ENCODE peak calls at places on chromosomes 3 and 15, in five cellular contexts. One of them, this sample, is unnamed.

GRCh38 chr15:69484837-69485236 is 32.2 kb downstream of the RPLP1 start:
- DNase-seq in H9: no peak
- DNase-seq in activated CD8-positive, alpha-beta memory T cell treated with anti-CD3 and anti-CD28 coated beads for 48 hours: no peak
- DNase-seq in GDM1: no peak
- DNase-seq in activated gamma-delta T cell treated with Interleukin-2 at 50 U/mL for 16 hours: no peak
- DNase-seq in this sample: no peak

GRCh38 chr3:17730318-17730967 is 12.0 kb downstream of the TBC1D5 start:
- DNase-seq in H9: no peak
- DNase-seq in activated CD8-positive, alpha-beta memory T cell treated with anti-CD3 and anti-CD28 coated beads for 48 hours: no peak
- DNase-seq in GDM1: no peak
- DNase-seq in activated gamma-delta T cell treated with Interleukin-2 at 50 U/mL for 16 hours: no peak
- DNase-seq in this sample: no peak

GRCh38 chr3:130093741-130094391 is 12.2 kb downstream of the ALG1L2 start:
- DNase-seq in H9: peak
- DNase-seq in activated CD8-positive, alpha-beta memory T cell treated with anti-CD3 and anti-CD28 coated beads for 48 hours: no peak
- DNase-seq in GDM1: peak
- DNase-seq in activated gamma-delta T cell treated with Interleukin-2 at 50 U/mL for 16 hours: peak
- DNase-seq in this sample: no peak

GRCh38 chr3:136994772-136995516 is 37.2 kb downstream of the IL20RB start:
- DNase-seq in H9: no peak
- DNase-seq in activated CD8-positive, alpha-beta memory T cell treated with anti-CD3 and anti-CD28 coated beads for 48 hours: no peak
- DNase-seq in GDM1: no peak
- DNase-seq in activated gamma-delta T cell treated with Interleukin-2 at 50 U/mL for 16 hours: no peak
- DNase-seq in this sample: no peak

GRCh38 chr3:78497692-78498091 is 1270.1 kb downstream of the ROBO1 start:
- DNase-seq in H9: no peak
- DNase-seq in activated CD8-positive, alpha-beta memory T cell treated with anti-CD3 and anti-CD28 coated beads for 48 hours: no peak
- DNase-seq in GDM1: no peak
- DNase-seq in activated gamma-delta T cell treated with Interleukin-2 at 50 U/mL for 16 hours: no peak
- DNase-seq in this sample: no peak

GRCh38 chr3:129560269-129560787 is 17.4 kb downstream of the H1-8 start:
- DNase-seq in H9: no peak
- DNase-seq in activated CD8-positive, alpha-beta memory T cell treated with anti-CD3 and anti-CD28 coated beads for 48 hours: no peak
- DNase-seq in GDM1: no peak
- DNase-seq in activated gamma-delta T cell treated with Interleukin-2 at 50 U/mL for 16 hours: no peak
- DNase-seq in this sample: no peak

GRCh38 chr15:69435980-69436379 is 16.6 kb upstream of the RPLP1 start:
- DNase-seq in H9: no peak
- DNase-seq in activated CD8-positive, alpha-beta memory T cell treated with anti-CD3 and anti-CD28 coated beads for 48 hours: no peak
- DNase-seq in GDM1: no peak
- DNase-seq in activated gamma-delta T cell treated with Interleukin-2 at 50 U/mL for 16 hours: no peak
- DNase-seq in this sample: no peak

GRCh38 chr3:188271226-188271894 is 117.4 kb downstream of the LPP start:
- DNase-seq in H9: no peak
- DNase-seq in activated CD8-positive, alpha-beta memory T cell treated with anti-CD3 and anti-CD28 coated beads for 48 hours: no peak
- DNase-seq in GDM1: no peak
- DNase-seq in activated gamma-delta T cell treated with Interleukin-2 at 50 U/mL for 16 hours: no peak
- DNase-seq in this sample: no peak

GRCh38 chr3:156630081-156630772 is 44.2 kb upstream of the TIPARP start:
- DNase-seq in H9: no peak
- DNase-seq in activated CD8-positive, alpha-beta memory T cell treated with anti-CD3 and anti-CD28 coated beads for 48 hours: no peak
- DNase-seq in GDM1: no peak
- DNase-seq in activated gamma-delta T cell treated with Interleukin-2 at 50 U/mL for 16 hours: no peak
- DNase-seq in this sample: no peak

GRCh38 chr3:34298668-34299067 is 500.2 kb downstream of the PDCD6IP start:
- DNase-seq in H9: no peak
- DNase-seq in activated CD8-positive, alpha-beta memory T cell treated with anti-CD3 and anti-CD28 coated beads for 48 hours: no peak
- DNase-seq in GDM1: no peak
- DNase-seq in activated gamma-delta T cell treated with Interleukin-2 at 50 U/mL for 16 hours: no peak
- DNase-seq in this sample: no peak

GRCh38 chr3:37453393-37454391 is 279.3 kb upstream of the LRRFIP2 start:
- DNase-seq in H9: no peak
- DNase-seq in activated CD8-positive, alpha-beta memory T cell treated with anti-CD3 and anti-CD28 coated beads for 48 hours: no peak
- DNase-seq in GDM1: no peak
- DNase-seq in activated gamma-delta T cell treated with Interleukin-2 at 50 U/mL for 16 hours: no peak
- DNase-seq in this sample: no peak

GRCh38 chr3:183730361-183730760 is 32.8 kb downstream of the YEATS2 start:
- DNase-seq in H9: no peak
- DNase-seq in activated CD8-positive, alpha-beta memory T cell treated with anti-CD3 and anti-CD28 coated beads for 48 hours: no peak
- DNase-seq in GDM1: no peak
- DNase-seq in activated gamma-delta T cell treated with Interleukin-2 at 50 U/mL for 16 hours: no peak
- DNase-seq in this sample: no peak

This sample was measured in KG1.